ENCODE peak calls at places on chromosomes 5 and 9, in seven cellular contexts. One of them, this sample, is unnamed.

GRCh38 chr5:6158974-6159863 is 219.1 kb downstream of the MED10 start:
- DNase-seq in HCT116: no peak
- DNase-seq in GM23338: no peak
- DNase-seq in GM23248: peak; percentile 96
- DNase-seq in neural progenitor cell: no peak
- DNase-seq in hepatocyte: peak; percentile 23
- DNase-seq in MM.1S: no peak
- DNase-seq in this sample: peak; percentile 100

GRCh38 chr5:33372721-33373120 is 68.0 kb upstream of the TARS1 start:
- DNase-seq in HCT116: no peak
- DNase-seq in GM23338: no peak
- DNase-seq in GM23248: peak; percentile 9
- DNase-seq in neural progenitor cell: no peak
- DNase-seq in hepatocyte: no peak
- DNase-seq in MM.1S: no peak
- DNase-seq in this sample: no peak

GRCh38 chr9:129720181-129720864 is 32.5 kb downstream of the PTGES start:
- DNase-seq in HCT116: no peak
- DNase-seq in GM23338: peak; percentile 91
- DNase-seq in GM23248: no peak
- DNase-seq in neural progenitor cell: peak; percentile 66
- DNase-seq in hepatocyte: no peak
- DNase-seq in MM.1S: no peak
- DNase-seq in this sample: peak; percentile 12

GRCh38 chr9:4359016-4359415 is 59.1 kb upstream of the GLIS3 start:
- DNase-seq in HCT116: no peak
- DNase-seq in GM23338: no peak
- DNase-seq in GM23248: no peak
- DNase-seq in neural progenitor cell: no peak
- DNase-seq in hepatocyte: no peak
- DNase-seq in MM.1S: no peak
- DNase-seq in this sample: no peak

GRCh38 chr5:149667084-149667826 is 62.9 kb upstream of the PPARGC1B start:
- DNase-seq in HCT116: peak; percentile 57
- DNase-seq in GM23338: peak; percentile 75
- DNase-seq in GM23248: peak; percentile 27
- DNase-seq in neural progenitor cell: peak; percentile 55
- DNase-seq in hepatocyte: peak; percentile 24
- DNase-seq in MM.1S: peak; percentile 47
- DNase-seq in this sample: peak; percentile 79

GRCh38 chr9:16728128-16728505 is 142.4 kb downstream of the BNC2 start:
- DNase-seq in HCT116: no peak
- DNase-seq in GM23338: no peak
- DNase-seq in GM23248: peak; percentile 19
- DNase-seq in neural progenitor cell: no peak
- DNase-seq in hepatocyte: no peak
- DNase-seq in MM.1S: no peak
- DNase-seq in this sample: peak; percentile 29

GRCh38 chr5:149300441-149300840 is 28.8 kb downstream of the AFAP1L1 start:
- DNase-seq in HCT116: no peak
- DNase-seq in GM23338: no peak
- DNase-seq in GM23248: no peak
- DNase-seq in neural progenitor cell: no peak
- DNase-seq in hepatocyte: no peak
- DNase-seq in MM.1S: no peak
- DNase-seq in this sample: no peak

GRCh38 chr5:53327811-53328331 is 152.6 kb upstream of the FST start:
- DNase-seq in HCT116: no peak
- DNase-seq in GM23338: no peak
- DNase-seq in GM23248: no peak
- DNase-seq in neural progenitor cell: no peak
- DNase-seq in hepatocyte: no peak
- DNase-seq in MM.1S: no peak
- DNase-seq in this sample: no peak

GRCh38 chr5:35237580-35238376 is 7.5 kb upstream of the PRLR start:
- DNase-seq in HCT116: no peak
- DNase-seq in GM23338: no peak
- DNase-seq in GM23248: no peak
- DNase-seq in neural progenitor cell: no peak
- DNase-seq in hepatocyte: peak; percentile 53
- DNase-seq in MM.1S: no peak
- DNase-seq in this sample: no peak

GRCh38 chr9:80094176-80094771 is 522.5 kb downstream of the TLE4 start:
- DNase-seq in HCT116: no peak
- DNase-seq in GM23338: no peak
- DNase-seq in GM23248: no peak
- DNase-seq in neural progenitor cell: no peak
- DNase-seq in hepatocyte: no peak
- DNase-seq in MM.1S: no peak
- DNase-seq in this sample: no peak

GRCh38 chr9:76886318-76886717 is 19.6 kb downstream of the PRUNE2 start:
- DNase-seq in HCT116: no peak
- DNase-seq in GM23338: no peak
- DNase-seq in GM23248: no peak
- DNase-seq in neural progenitor cell: no peak
- DNase-seq in hepatocyte: no peak
- DNase-seq in MM.1S: no peak
- DNase-seq in this sample: no peak

GRCh38 chr5:926416-927171 is 33.9 kb downstream of the TRIP13 start:
- DNase-seq in HCT116: no peak
- DNase-seq in GM23338: peak; percentile 74
- DNase-seq in GM23248: peak; percentile 56
- DNase-seq in neural progenitor cell: peak; percentile 76
- DNase-seq in hepatocyte: peak; percentile 68
- DNase-seq in MM.1S: no peak
- DNase-seq in this sample: no peak

GRCh38 chr9:94770344-94770743 is 43.8 kb downstream of the AOPEP start:
- DNase-seq in HCT116: no peak
- DNase-seq in GM23338: no peak
- DNase-seq in GM23248: no peak
- DNase-seq in neural progenitor cell: no peak
- DNase-seq in hepatocyte: no peak
- DNase-seq in MM.1S: no peak
- DNase-seq in this sample: no peak

GRCh38 chr5:117131048-117131679 is 556.5 kb upstream of the SEMA6A start:
- DNase-seq in HCT116: no peak
- DNase-seq in GM23338: no peak
- DNase-seq in GM23248: no peak
- DNase-seq in neural progenitor cell: no peak
- DNase-seq in hepatocyte: no peak
- DNase-seq in MM.1S: peak; percentile 75
- DNase-seq in this sample: no peak
- TF ChIP-seq EZH2 in HCT116: no peak
- TF ChIP-seq EZH2 in GM23338: no peak
- TF ChIP-seq EZH2 in GM23248: no peak
- TF ChIP-seq EZH2 in neural progenitor cell: no peak
- TF ChIP-seq EZH2 in hepatocyte: no peak
- TF ChIP-seq EZH2 in MM.1S: no peak
- TF ChIP-seq EZH2 in this sample: no peak

GRCh38 chr5:113607361-113607760 is 93.9 kb downstream of the YTHDC2 start:
- DNase-seq in HCT116: no peak
- DNase-seq in GM23338: no peak
- DNase-seq in GM23248: no peak
- DNase-seq in neural progenitor cell: no peak
- DNase-seq in hepatocyte: no peak
- DNase-seq in MM.1S: no peak
- DNase-seq in this sample: no peak

GRCh38 chr5:113608113-113608551 is 94.6 kb downstream of the YTHDC2 start:
- DNase-seq in HCT116: no peak
- DNase-seq in GM23338: no peak
- DNase-seq in GM23248: peak; percentile 21
- DNase-seq in neural progenitor cell: no peak
- DNase-seq in hepatocyte: no peak
- DNase-seq in MM.1S: peak; percentile 9
- DNase-seq in this sample: peak; percentile 17

GRCh38 chr5:113612060-113612496 is 98.6 kb downstream of the YTHDC2 start:
- DNase-seq in HCT116: peak; percentile 13
- DNase-seq in GM23338: peak; percentile 60
- DNase-seq in GM23248: peak; percentile 59
- DNase-seq in neural progenitor cell: no peak
- DNase-seq in hepatocyte: peak; percentile 14
- DNase-seq in MM.1S: peak; percentile 43
- DNase-seq in this sample: peak; percentile 46

GRCh38 chr5:113601423-113601822 is 87.9 kb downstream of the YTHDC2 start:
- DNase-seq in HCT116: no peak
- DNase-seq in GM23338: no peak
- DNase-seq in GM23248: no peak
- DNase-seq in neural progenitor cell: no peak
- DNase-seq in hepatocyte: no peak
- DNase-seq in MM.1S: no peak
- DNase-seq in this sample: no peak

DNA sequence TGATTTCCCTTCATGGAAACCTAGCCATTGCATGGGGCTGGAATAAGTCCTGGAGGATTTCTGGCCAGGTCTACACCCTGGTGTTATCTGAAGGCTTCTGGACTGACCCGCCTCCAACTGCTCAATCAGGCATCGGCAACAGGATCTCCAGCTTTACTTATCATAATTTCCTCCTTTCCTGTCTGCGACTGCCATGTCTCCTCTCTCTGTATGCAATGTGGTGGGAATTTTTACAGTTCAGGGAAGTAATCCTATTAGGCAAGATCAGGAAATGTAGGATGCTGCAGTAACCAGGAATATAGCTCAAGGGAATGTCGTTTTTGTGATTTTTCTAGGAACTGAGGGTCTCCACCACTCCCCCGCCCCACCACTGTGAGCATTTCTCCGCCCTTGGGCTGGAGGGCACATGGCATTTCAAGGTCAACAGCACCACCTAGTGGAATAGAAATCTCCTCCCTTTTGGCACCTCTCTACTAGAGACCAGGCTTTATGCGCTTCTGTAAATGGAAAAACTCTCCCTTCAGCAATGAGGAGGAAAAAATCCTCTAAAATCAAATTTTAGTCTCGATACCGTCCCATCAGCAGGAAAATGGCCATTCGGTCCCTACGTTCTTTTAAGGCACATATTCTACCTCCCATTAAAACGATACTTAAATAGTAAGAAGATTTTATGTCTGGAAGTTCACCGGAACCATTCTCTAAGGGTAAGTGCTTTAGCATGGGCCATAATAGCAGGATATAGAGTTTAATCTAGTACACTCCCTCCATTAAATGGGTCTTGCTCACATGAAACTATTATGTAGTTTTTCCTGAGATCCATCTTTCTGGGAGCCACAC is 93.0 kb downstream of the YTHDC2 start:
- DNase-seq in HCT116: peak; percentile 38
- DNase-seq in GM23338: peak; percentile 93
- DNase-seq in GM23248: peak; percentile 73
- DNase-seq in neural progenitor cell: peak; percentile 81
- DNase-seq in hepatocyte: peak; percentile 84
- DNase-seq in MM.1S: peak; percentile 63
- DNase-seq in this sample: peak; percentile 78
- H2AFZ ChIP-seq in HCT116: peak overlapping the region; percentile 62
- H2AFZ ChIP-seq in GM23338: peak overlapping the region; percentile 30
- H2AFZ ChIP-seq in GM23248: peak overlapping the region; percentile 67
- H2AFZ ChIP-seq in neural progenitor cell: peak overlapping the region; percentile 61
- H2AFZ ChIP-seq in hepatocyte: peak overlapping the region; percentile 64
- H2AFZ ChIP-seq in MM.1S: peak overlapping the region; percentile 1
- H2AFZ ChIP-seq in this sample: peak overlapping the region; percentile 69

GRCh38 chr9:115601456-115601855 is 483.5 kb upstream of the TNC start:
- DNase-seq in HCT116: no peak
- DNase-seq in GM23338: no peak
- DNase-seq in GM23248: peak; percentile 47
- DNase-seq in neural progenitor cell: no peak
- DNase-seq in hepatocyte: no peak
- DNase-seq in MM.1S: no peak
- DNase-seq in this sample: no peak

GRCh38 chr9:115606851-115607250 is 488.9 kb upstream of the TNC start:
- DNase-seq in HCT116: no peak
- DNase-seq in GM23338: no peak
- DNase-seq in GM23248: peak; percentile 7
- DNase-seq in neural progenitor cell: no peak
- DNase-seq in hepatocyte: no peak
- DNase-seq in MM.1S: no peak
- DNase-seq in this sample: no peak

DNA sequence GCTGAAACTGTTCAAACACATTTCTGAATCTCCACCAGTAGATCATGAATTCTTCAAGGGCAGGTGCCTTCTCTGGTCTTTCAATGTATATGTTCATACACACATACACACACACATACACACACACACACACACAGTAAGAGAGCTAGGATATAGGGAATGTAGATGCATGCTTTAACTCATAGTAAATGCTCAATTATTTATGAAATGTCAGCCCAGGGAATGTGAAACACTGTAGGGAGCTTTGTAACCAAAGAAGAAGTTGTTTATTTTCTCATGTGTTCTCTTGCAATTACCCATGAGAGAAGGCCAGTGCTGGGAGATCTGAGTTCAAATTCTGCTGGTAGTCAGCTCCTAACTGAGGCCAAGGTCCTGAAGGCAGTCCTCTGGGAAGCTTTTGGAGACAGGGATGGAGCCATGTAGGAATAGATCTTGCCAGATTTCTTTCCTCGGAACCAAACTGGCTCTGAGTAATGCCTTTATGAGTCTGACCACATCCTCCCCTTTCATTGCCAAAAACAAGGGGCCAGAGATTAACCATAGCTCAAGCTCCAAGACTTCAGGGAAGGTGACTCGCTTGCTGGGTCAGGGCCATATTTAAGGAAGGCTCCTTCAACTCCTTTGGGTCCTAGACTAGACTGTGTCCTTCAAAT is 487.0 kb upstream of the TNC start:
- DNase-seq in HCT116: no peak
- DNase-seq in GM23338: no peak
- DNase-seq in GM23248: peak; percentile 95
- DNase-seq in neural progenitor cell: no peak
- DNase-seq in hepatocyte: no peak
- DNase-seq in MM.1S: no peak
- DNase-seq in this sample: peak; percentile 91
- TF ChIP-seq EZH2phosphoT487 in HCT116: no peak
- TF ChIP-seq EZH2phosphoT487 in GM23338: no peak
- TF ChIP-seq EZH2phosphoT487 in GM23248: peak; percentile 64
- TF ChIP-seq EZH2phosphoT487 in neural progenitor cell: no peak
- TF ChIP-seq EZH2phosphoT487 in hepatocyte: no peak
- TF ChIP-seq EZH2phosphoT487 in MM.1S: no peak
- TF ChIP-seq EZH2phosphoT487 in this sample: no peak

DNA sequence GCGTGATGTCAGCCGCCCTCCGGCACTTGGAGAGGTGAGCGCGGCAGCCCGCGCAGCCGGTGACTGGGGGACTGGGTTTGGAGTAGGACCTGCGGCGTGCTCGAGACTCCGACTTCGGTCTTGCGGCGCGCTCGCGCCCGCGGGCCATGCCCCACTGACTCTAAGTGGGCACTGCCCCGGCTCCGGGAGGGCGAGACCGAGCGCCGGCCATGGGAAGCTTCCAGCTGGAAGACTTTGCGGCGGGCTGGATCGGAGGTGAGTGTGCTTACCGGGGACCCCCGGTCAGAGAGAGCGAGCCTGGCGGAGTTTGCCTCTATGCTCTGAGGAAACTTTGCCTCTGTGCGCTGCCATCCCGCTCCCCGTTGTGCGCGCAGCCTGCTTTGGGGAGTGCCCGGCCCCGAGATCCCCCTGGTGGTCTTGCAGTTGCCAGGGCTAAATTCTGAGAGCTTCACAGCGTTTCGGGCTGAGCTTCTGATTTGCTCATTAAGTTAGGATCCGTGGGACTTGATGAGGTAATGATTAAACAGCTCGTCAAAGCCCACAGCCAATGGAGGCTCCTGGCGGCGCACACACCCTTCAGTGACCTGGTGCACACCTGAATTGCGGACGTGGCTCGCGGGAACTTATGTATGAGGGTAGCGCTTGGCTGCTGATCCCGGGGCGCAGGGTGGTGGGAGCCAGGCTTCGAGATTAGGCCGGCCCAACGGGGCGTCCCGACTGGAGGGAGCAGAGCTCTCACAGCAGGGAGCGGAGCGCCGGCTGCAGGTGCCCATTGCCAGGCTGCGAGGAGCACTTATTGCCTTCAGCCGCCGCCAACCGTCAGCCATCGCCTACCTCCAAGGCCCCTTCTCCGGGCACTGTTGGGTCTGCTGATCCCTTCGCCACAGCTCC is at the start of gene SLC25A48:
- DNase-seq in HCT116: peak; percentile 58
- DNase-seq in GM23338: peak; percentile 95
- DNase-seq in GM23248: peak; percentile 68
- DNase-seq in neural progenitor cell: peak; percentile 93
- DNase-seq in hepatocyte: peak; percentile 86
- DNase-seq in MM.1S: peak; percentile 74
- DNase-seq in this sample: no peak
- TF ChIP-seq EZH2 in HCT116: no peak
- TF ChIP-seq EZH2 in GM23338: peak; percentile 30
- TF ChIP-seq EZH2 in GM23248: peak; percentile 61
- TF ChIP-seq EZH2 in neural progenitor cell: peak; percentile 68
- TF ChIP-seq EZH2 in hepatocyte: no peak
- TF ChIP-seq EZH2 in MM.1S: no peak
- TF ChIP-seq EZH2 in this sample: no peak